ENCODE peak calls at places on chromosomes 4 and X, in four cellular contexts. N is right cardiac atrium, Y is A549, M is mesendoderm. H is an unnamed sample. For H3K4me1, the result is how much of the 10 kb centered on the place peaks cover.

GRCh38 chrX:134695999-134696398 is 37.7 kb upstream of the PLAC1 start:
- DNase-seq in N (no peak), Y (no peak), M (no peak), H (no peak)

GRCh38 chr4:128924951-128925350 is 115.5 kb downstream of the JADE1 start:
- DNase-seq in N (no peak), Y (no peak), M (peak), H (no peak)

GRCh38 chr4:150501019-150501727 is 80.8 kb upstream of the MAB21L2 start:
- DNase-seq in N (no peak), Y (peak), M (no peak), H (no peak)

GRCh38 chr4:180240670-180241069 is 2002.5 kb upstream of the TENM3 start:
- DNase-seq in N (no peak), Y (no peak), M (no peak), H (no peak)

GRCh38 chr4:184815046-184815877 is 10.5 kb downstream of the ACSL1 start:
- DNase-seq in N (peak), Y (no peak), M (peak), H (peak)

GRCh38 chr4:5801696-5802095 is 90.7 kb downstream of the EVC start:
- DNase-seq in N (no peak), Y (no peak), M (no peak), H (no peak)

GRCh38 chrX:132750312-132751042 is 208.0 kb downstream of the HS6ST2 start:
- DNase-seq in N (no peak), Y (no peak), M (no peak), H (no peak)

GRCh38 chr4:4428966-4429875 is 42.3 kb downstream of the NSG1 start:
- DNase-seq in N (no peak), Y (no peak), M (no peak), H (no peak)

GRCh38 chr4:2304877-2305561 is 43.1 kb upstream of the MXD4 start:
- DNase-seq in N (no peak), Y (no peak), M (no peak), H (no peak)

GRCh38 chr4:138449938-138450337 is 207.8 kb upstream of the SLC7A11 start:
- DNase-seq in N (no peak), Y (no peak), M (no peak), H (no peak)

GRCh38 chr4:80540349-80540748 is 204.8 kb downstream of the CFAP299 start:
- DNase-seq in N (no peak), Y (no peak), M (no peak), H (no peak)

GRCh38 chrX:137926090-137926489 is 360.2 kb downstream of the ZIC3 start:
- DNase-seq in N (no peak), Y (peak), M (peak), H (no peak)

GRCh38 chr4:702618-703048 is 3.0 kb upstream of the PCGF3 start:
- DNase-seq in N (no peak), Y (no peak), M (no peak), H (peak)

GRCh38 chr4:100489316-100489715 is 28.5 kb downstream of the EMCN start:
- DNase-seq in N (no peak), Y (no peak), M (no peak), H (no peak)

GRCh38 chrX:44795945-44796450 is 47.8 kb upstream of the DUSP21 start:
- DNase-seq in N (no peak), Y (no peak), M (no peak), H (no peak)

GRCh38 chrX:1401611-1402430 is 9.9 kb upstream of the SLC25A6 start:
- DNase-seq in N (peak), Y (no peak), M (no peak), H (no peak)

GRCh38 chr4:16067515-16067914 is 16.3 kb downstream of the PROM1 start:
- DNase-seq in N (no peak), Y (no peak), M (no peak), H (no peak)

GRCh38 chr4:152690706-152691651 is 11.2 kb upstream of the TMEM154 start:
- DNase-seq in N (no peak), Y (no peak), M (no peak), H (no peak)

GRCh38 chrX:12007881-12008280 is 130.4 kb upstream of the FRMPD4 start:
- DNase-seq in N (no peak), Y (peak), M (no peak), H (no peak)

GRCh38 chr4:89000844-89001360 is 56.1 kb downstream of the FAM13A start:
- DNase-seq in N (no peak), Y (peak), M (no peak), H (no peak)

GRCh38 chr4:982291-982690 is 4.6 kb upstream of the IDUA start:
- DNase-seq in N (peak), Y (no peak), M (no peak), H (no peak)

GRCh38 chr4:27318740-27319139 is 458.1 kb downstream of the STIM2 start:
- DNase-seq in N (no peak), Y (peak), M (peak), H (peak)

GRCh38 chrX:100748133-100748532 is 16.2 kb upstream of the SYTL4 start:
- DNase-seq in N (no peak), Y (peak), M (no peak), H (no peak)

GRCh38 chr4:17758459-17758858 is 23.0 kb downstream of the FAM184B start:
- DNase-seq in N (no peak), Y (no peak), M (no peak), H (no peak)

GRCh38 chr4:88035292-88035691 is 27.9 kb downstream of the PKD2 start:
- DNase-seq in N (no peak), Y (no peak), M (no peak), H (no peak)

GRCh38 chrX:153828723-153829548 is 1.4 kb downstream of the PDZD4 start:
- DNase-seq in N (no peak), Y (peak), M (peak), H (peak)

GRCh38 chrX:30971761-30972603 is 82.9 kb upstream of the TAB3 start:
- DNase-seq in N (no peak), Y (peak), M (peak), H (no peak)

GRCh38 chr4:173834151-173834550 is 304.1 kb upstream of the HAND2 start:
- DNase-seq in N (no peak), Y (peak), M (peak), H (no peak)

GRCh38 chrX:72041166-72041565 is 90.5 kb downstream of the RTL5 start:
- DNase-seq in N (no peak), Y (no peak), M (no peak), H (no peak)

GRCh38 chr4:88357262-88357661 is 21.4 kb upstream of the HERC6 start:
- DNase-seq in N (no peak), Y (no peak), M (no peak), H (no peak)

GRCh38 chr4:95532305-95532704 is 16.5 kb downstream of the UNC5C start:
- DNase-seq in N (no peak), Y (no peak), M (no peak), H (no peak)

GRCh38 chrX:20527458-20528099 is 260.9 kb upstream of the RPS6KA3 start:
- DNase-seq in N (no peak), Y (peak), M (no peak), H (no peak)

GRCh38 chrX:31138124-31138523 is 66.3 kb upstream of the FTHL17 start:
- DNase-seq in N (no peak), Y (no peak), M (no peak), H (no peak)

GRCh38 chr4:100421356-100421978 is 96.4 kb downstream of the EMCN start:
- DNase-seq in N (no peak), Y (peak), M (peak), H (no peak)

GRCh38 chr4:8105303-8106100 is 53.1 kb downstream of the ABLIM2 start:
- DNase-seq in N (peak), Y (no peak), M (no peak), H (peak)
- H3K27ac ChIP-seq in N (no peak), Y (no peak), M (no peak), H (peak)

DNA sequence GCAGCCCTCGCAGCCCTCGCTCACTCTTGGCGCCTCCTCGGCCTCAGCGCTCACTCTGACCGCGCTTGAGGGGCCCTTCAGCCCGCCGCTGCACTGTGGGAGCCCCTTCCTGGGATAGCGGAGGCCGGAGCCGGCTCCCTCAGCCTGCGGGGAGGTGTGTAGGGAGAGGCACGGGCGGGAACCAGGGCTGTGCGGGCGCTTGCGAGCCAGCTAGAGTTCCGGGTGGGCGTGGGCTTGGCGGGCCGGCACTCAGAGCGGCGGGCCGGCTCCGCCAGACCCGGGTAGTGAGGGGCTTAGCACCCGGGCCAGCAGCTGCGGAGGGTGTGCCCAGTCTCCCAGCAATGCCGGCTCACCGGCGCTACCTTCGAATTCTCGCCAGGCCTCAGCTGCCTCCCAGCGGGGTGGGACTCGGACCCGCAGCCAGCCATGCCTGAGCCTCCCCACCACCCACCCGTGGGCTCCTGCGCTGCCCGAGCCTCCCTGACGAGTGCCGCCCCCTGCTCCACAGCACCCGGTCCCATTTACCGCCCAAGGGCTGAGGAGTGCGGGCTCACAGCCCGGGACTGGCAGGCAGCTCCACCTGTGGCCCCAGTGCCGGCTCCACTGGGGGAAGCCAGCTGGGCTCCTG is 1.4 kb upstream of the AADAT start:
- DNase-seq in N (peak), Y (no peak), M (peak), H (no peak)
- H3K4me3 ChIP-seq in N (no peak), Y (no peak), M (no peak), H (no peak)

GRCh38 chr4:98474408-98474844 is 184.0 kb downstream of the TSPAN5 start:
- DNase-seq in N (no peak), Y (peak), M (no peak), H (no peak)
- H3K4me1 ChIP-seq in N (under half), Y (under half), M (under half), H (under half)

DNA sequence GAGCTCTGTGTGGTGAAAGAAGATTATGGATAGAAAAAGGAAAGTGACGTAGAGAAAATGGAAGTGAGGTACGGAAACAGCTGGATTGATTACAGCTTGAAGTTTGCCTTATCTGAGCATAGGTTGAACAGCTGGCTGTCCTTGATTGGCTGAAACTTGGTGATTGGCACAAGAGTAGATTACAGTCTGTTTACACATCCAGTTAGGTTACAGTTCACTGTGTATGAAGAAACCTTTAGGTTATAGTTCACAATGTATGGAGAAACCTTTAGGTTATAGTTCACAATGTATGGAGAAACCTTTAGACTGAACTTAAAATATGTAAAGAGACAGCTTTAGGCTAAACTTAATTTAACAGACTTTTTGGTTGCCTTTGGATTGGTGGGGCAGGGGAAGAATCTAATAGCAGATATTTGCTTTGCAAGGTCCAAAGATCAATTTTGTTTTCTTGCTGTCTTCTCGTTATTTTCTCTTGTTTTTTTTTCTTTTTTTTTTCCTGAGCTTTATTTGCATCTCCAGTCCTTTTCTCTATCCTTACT is 15.6 kb upstream of the ART3 start:
- DNase-seq in N (no peak), Y (no peak), M (no peak), H (no peak)
- H3K27ac ChIP-seq in N (no peak), Y (no peak), M (no peak), H (no peak)

GRCh38 chr4:47442980-47443379 is 20.5 kb downstream of the COMMD8 start:
- DNase-seq in N (peak), Y (no peak), M (no peak), H (no peak)
- H3K4me3 ChIP-seq in N (no peak), Y (no peak), M (no peak), H (no peak)

DNA sequence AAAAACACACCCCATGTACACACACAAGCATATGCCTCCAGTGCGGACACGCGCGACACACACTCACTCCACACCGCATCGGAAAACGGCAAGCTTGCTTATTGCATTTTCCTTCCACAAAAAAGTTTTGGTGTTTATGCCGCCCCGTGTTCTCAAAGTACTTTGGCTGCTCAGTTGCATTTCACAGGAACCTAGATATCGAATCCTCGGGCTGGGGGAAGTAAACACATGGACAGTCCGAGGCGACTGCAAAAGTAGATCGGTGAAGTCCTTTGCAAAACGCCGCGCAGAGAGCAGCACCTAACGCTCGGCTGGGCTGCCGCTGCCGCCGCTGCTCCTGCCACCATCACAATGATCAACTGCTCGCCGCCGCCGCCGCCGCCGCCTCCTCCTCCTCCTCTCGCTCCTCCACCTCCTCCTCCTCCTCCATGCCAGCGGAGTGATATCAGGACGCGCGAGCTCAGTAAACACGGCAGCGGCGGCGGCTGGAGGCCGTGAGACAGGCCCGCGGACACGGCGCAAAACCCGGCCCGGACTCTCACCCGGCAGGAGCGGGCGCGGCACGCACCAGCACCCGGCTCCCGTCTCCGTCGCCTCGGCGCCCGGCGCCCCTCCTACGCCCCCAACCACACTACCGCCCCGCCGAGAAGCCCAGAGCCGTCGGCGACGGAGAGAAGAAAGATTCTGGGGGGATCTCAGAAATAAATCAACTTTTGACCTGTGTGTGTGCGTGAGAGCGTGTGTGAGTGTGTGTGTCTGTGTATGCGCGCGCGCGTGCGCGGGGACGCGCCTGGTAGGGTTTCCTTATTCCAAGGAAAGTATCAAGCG is at the start of gene MAML3:
- DNase-seq in N (peak), Y (peak), M (peak), H (peak)
- H3K4me1 ChIP-seq in N (under half), Y (under half), M (under half), H (under half)